ENCODE peak calls at places on chromosomes 13 and 19, in nine cellular contexts. B is stimulated activated CD4-positive, alpha-beta T cell treated with anti-CD3 and anti-CD28 coated beads, Interleukin-12 subunit alpha, Interleukin-12 subunit beta, amount 100 ng/mL, for 24 hours; T is CD8-positive, alpha-beta T cell; X is left ventricle myocardium inferior; W is heart left ventricle; I is T-helper 9 cell; A is AG10803; O is amniotic stem cell; Q is SHP77 treated with DMSO at 0.1 percent for 48 hours. C is an unnamed sample.

GRCh38 chr19:51699170-51699569 is 6.0 kb downstream of the SPACA6 start:
- DNase-seq in Q (no peak), O (no peak), T (no peak), X (no peak), B (no peak), W (no peak), A (no peak), I (no peak), C (no peak)

GRCh38 chr19:55247621-55248099 is 11.2 kb downstream of the PPP6R1 start:
- DNase-seq in O (no peak), I (no peak), W (peak), T (no peak), A (peak), X (peak), B (no peak), Q (no peak), C (peak)

GRCh38 chr19:3760871-3761361 is 576 bp downstream of the APBA3 start:
- DNase-seq in T (no peak), O (no peak), W (no peak), I (no peak), A (peak), Q (no peak), X (no peak), B (no peak), C (no peak)

GRCh38 chr13:95426631-95427030 is 125.4 kb upstream of the ABCC4 start:
- DNase-seq in X (no peak), Q (no peak), O (no peak), W (no peak), B (no peak), I (no peak), A (no peak), T (no peak), C (no peak)

GRCh38 chr13:20993661-20994440 is 67.5 kb downstream of the LATS2 start:
- DNase-seq in B (no peak), X (no peak), I (no peak), A (peak), Q (no peak), O (no peak), T (no peak), W (no peak), C (no peak)

GRCh38 chr19:46954502-46955004 is 65.1 kb upstream of the NPAS1 start:
- DNase-seq in I (no peak), Q (no peak), W (no peak), O (no peak), X (no peak), T (no peak), B (no peak), A (no peak), C (no peak)

GRCh38 chr19:33396701-33397535 is 23.4 kb downstream of the CEBPG start:
- DNase-seq in W (no peak), T (no peak), O (no peak), A (no peak), X (peak), B (no peak), Q (no peak), I (no peak), C (no peak)

GRCh38 chr19:21604351-21604926 is 99.0 kb downstream of the ZNF429 start:
- DNase-seq in T (no peak), O (no peak), W (no peak), B (no peak), X (no peak), A (peak), Q (no peak), I (no peak), C (no peak)

GRCh38 chr19:34480971-34481821 is at the start of gene WTIP:
- DNase-seq in X (peak), A (peak), I (no peak), W (peak), B (no peak), T (no peak), Q (no peak), O (peak), C (peak)

GRCh38 chr19:50430888-50431342 is 1.8 kb upstream of the MYBPC2 start:
- DNase-seq in A (no peak), X (no peak), O (no peak), I (no peak), Q (no peak), B (no peak), W (no peak), T (no peak), C (no peak)

GRCh38 chr13:42991892-42992584 is at the start of gene EPSTI1:
- DNase-seq in O (peak), Q (no peak), A (peak), B (peak), X (peak), W (peak), T (peak), I (peak), C (peak)

GRCh38 chr13:91813255-91813654 is 414.8 kb downstream of the GPC5 start:
- DNase-seq in Q (no peak), X (peak), T (no peak), B (no peak), W (peak), A (no peak), I (no peak), O (no peak), C (no peak)

GRCh38 chr19:10756371-10756770 is 38.5 kb downstream of the DNM2 start:
- DNase-seq in T (no peak), W (no peak), Q (no peak), I (no peak), B (no peak), O (no peak), X (no peak), A (no peak), C (no peak)

GRCh38 chr13:35388979-35389378 is 87.5 kb downstream of the MAB21L1 start:
- DNase-seq in X (no peak), B (no peak), O (no peak), T (no peak), A (peak), W (no peak), Q (no peak), I (no peak), C (no peak)

GRCh38 chr19:40466219-40467006 is at the start of gene SPTBN4:
- DNase-seq in T (peak), W (peak), B (peak), O (no peak), I (peak), X (no peak), A (no peak), Q (no peak), C (peak)

GRCh38 chr19:6739884-6740588 is 556 bp downstream of the TRIP10 start:
- DNase-seq in Q (no peak), X (peak), W (peak), I (peak), A (no peak), O (no peak), B (no peak), T (no peak), C (no peak)

GRCh38 chr19:3201072-3201700 is 15.5 kb downstream of the NCLN start:
- DNase-seq in X (no peak), W (no peak), O (no peak), B (no peak), I (no peak), Q (no peak), T (no peak), A (no peak), C (no peak)

GRCh38 chr13:34833562-34834182 is 108.4 kb upstream of the NBEA start:
- DNase-seq in X (no peak), A (peak), O (no peak), Q (no peak), T (no peak), I (no peak), W (no peak), B (no peak), C (no peak)

C was measured in lung.